ENCODE peak calls at places on chromosomes 4 and X, in four cellular contexts. T is suprapubic skin, J is PC-3, G is foreskin keratinocyte. N is an unnamed sample.

GRCh38 chr4:158302076-158302866 is 92.0 kb downstream of the TMEM144 start:
- DNase-seq in T (no peak), J (peak), G (peak), N (peak)

GRCh38 chrX:103215768-103216085 is 819 bp downstream of the BEX4 start:
- DNase-seq in G (no peak), T (no peak), J (no peak), N (no peak)

GRCh38 chrX:134546187-134546586 is 86.2 kb downstream of the HPRT1 start:
- DNase-seq in G (no peak), T (no peak), J (no peak), N (no peak)

GRCh38 chr4:122832732-122833131 is 6.1 kb downstream of the FGF2 start:
- DNase-seq in G (no peak), T (no peak), J (no peak), N (no peak)

GRCh38 chrX:10033360-10034007 is 66.3 kb downstream of the CLDN34 start:
- DNase-seq in G (no peak), J (peak), T (no peak), N (no peak)

GRCh38 chr4:77473509-77473908 is 132.1 kb upstream of the CXCL13 start:
- DNase-seq in J (peak), T (no peak), G (no peak), N (no peak)

GRCh38 chr4:6991771-6992557 is 51.2 kb upstream of the TADA2B start:
- DNase-seq in G (peak), T (no peak), J (peak), N (peak)

GRCh38 chr4:8538703-8539567 is 41.3 kb upstream of the GPR78 start:
- DNase-seq in G (peak), J (peak), T (no peak), N (peak)

GRCh38 chr4:76420901-76421581 is at the start of gene CCDC158:
- DNase-seq in T (no peak), J (no peak), G (no peak), N (no peak)

GRCh38 chrX:70411475-70411874 is 11.6 kb upstream of the GDPD2 start:
- DNase-seq in T (no peak), J (no peak), G (no peak), N (no peak)

GRCh38 chr4:87375719-87376291 is 15.2 kb downstream of the HSD17B11 start:
- DNase-seq in G (no peak), T (no peak), J (peak), N (no peak)

GRCh38 chr4:151930372-151930771 is 169.6 kb upstream of the GATB start:
- DNase-seq in J (no peak), T (no peak), G (no peak), N (no peak)

GRCh38 chrX:26649534-26649933 is 433.6 kb downstream of the MAGEB5 start:
- DNase-seq in T (no peak), G (no peak), J (peak), N (no peak)

GRCh38 chrX:18286322-18286831 is 65.7 kb upstream of the BEND2 start:
- DNase-seq in J (no peak), T (no peak), G (no peak), N (no peak)

GRCh38 chr4:5256416-5256815 is 205.1 kb downstream of the STK32B start:
- DNase-seq in T (no peak), G (no peak), J (no peak), N (no peak)

GRCh38 chr4:169940460-169940859 is 85.7 kb downstream of the MFAP3L start:
- DNase-seq in J (no peak), T (no peak), G (no peak), N (no peak)

GRCh38 chrX:39301041-39301440 is 499.8 kb downstream of the MID1IP1 start:
- DNase-seq in T (no peak), G (no peak), J (no peak), N (no peak)

GRCh38 chr4:46389301-46389761 is 597 bp downstream of the GABRA2 start:
- DNase-seq in J (no peak), T (no peak), G (peak), N (no peak)

GRCh38 chrX:13372203-13372980 is 52.5 kb upstream of the ATXN3L start:
- DNase-seq in T (no peak), J (no peak), G (no peak), N (no peak)

GRCh38 chr4:146274774-146275173 is 60.4 kb downstream of the REELD1 start:
- DNase-seq in G (no peak), J (no peak), T (no peak), N (no peak)

GRCh38 chr4:183504930-183505555 is at the start of gene ING2:
- DNase-seq in G (peak), T (peak), J (no peak), N (peak)

GRCh38 chr4:18480342-18480741 is 458.8 kb upstream of the LCORL start:
- DNase-seq in J (no peak), T (no peak), G (no peak), N (no peak)

GRCh38 chr4:42750091-42750490 is 93.2 kb upstream of the ATP8A1 start:
- DNase-seq in G (no peak), J (peak), T (no peak), N (no peak)

GRCh38 chr4:122668241-122668640 is 47.4 kb upstream of the IL21 start:
- DNase-seq in J (peak), T (no peak), G (no peak), N (no peak)

GRCh38 chr4:93788712-93789111 is 39.8 kb upstream of the ATOH1 start:
- DNase-seq in G (no peak), J (peak), T (no peak), N (no peak)

GRCh38 chr4:118325443-118325842 is 27.4 kb downstream of the PRSS12 start:
- DNase-seq in J (no peak), G (no peak), T (no peak), N (no peak)

GRCh38 chr4:8427262-8427661 is 13.3 kb downstream of the ACOX3 start:
- DNase-seq in J (no peak), G (no peak), T (no peak), N (no peak)

GRCh38 chr4:186570193-186570996 is 15.0 kb upstream of the MTNR1A start:
- DNase-seq in J (no peak), G (peak), T (no peak), N (peak)

GRCh38 chr4:59945716-59946115 is 1254.4 kb upstream of the ADGRL3 start:
- DNase-seq in J (no peak), G (peak), T (no peak), N (no peak)

GRCh38 chr4:33369366-33369899 is 2649.3 kb downstream of the PCDH7 start:
- DNase-seq in T (no peak), G (peak), J (peak), N (peak)

GRCh38 chr4:33381806-33382205 is 2661.6 kb downstream of the PCDH7 start:
- DNase-seq in J (peak), G (peak), T (no peak), N (peak)

GRCh38 chrX:108285361-108285760 is 152.9 kb downstream of the COL4A6 start:
- DNase-seq in G (no peak), J (no peak), T (no peak), N (no peak)

DNA sequence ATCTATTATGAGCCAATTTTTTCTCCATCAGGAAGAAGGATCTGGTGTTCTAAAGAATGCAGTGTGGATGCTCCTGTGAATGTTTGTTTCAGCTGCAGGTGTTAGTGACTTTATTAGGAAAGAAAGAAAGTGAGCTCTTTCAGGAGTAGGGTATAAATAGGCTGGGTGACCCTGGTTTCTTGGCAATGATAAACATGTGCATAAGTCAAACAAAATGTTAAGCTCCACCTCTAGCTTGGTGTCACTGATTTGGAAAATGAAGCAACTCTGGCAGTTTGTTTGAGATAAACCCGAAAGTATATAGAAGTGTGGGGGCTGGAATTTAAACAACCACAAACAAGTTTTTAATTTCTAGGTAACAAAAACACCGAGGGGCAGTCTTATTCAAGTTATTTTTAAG is 152.3 kb downstream of the COL4A6 start:
- DNase-seq in T (no peak), J (no peak), G (no peak), N (no peak)
- H3K27ac ChIP-seq in T (no peak), J (no peak), G (no peak), N (no peak)

GRCh38 chr4:41161355-41161754 is 53.0 kb downstream of the APBB2 start:
- DNase-seq in J (no peak), T (no peak), G (no peak), N (no peak)
- H3K27ac ChIP-seq in J (peak), T (no peak), G (peak), N (peak)

DNA sequence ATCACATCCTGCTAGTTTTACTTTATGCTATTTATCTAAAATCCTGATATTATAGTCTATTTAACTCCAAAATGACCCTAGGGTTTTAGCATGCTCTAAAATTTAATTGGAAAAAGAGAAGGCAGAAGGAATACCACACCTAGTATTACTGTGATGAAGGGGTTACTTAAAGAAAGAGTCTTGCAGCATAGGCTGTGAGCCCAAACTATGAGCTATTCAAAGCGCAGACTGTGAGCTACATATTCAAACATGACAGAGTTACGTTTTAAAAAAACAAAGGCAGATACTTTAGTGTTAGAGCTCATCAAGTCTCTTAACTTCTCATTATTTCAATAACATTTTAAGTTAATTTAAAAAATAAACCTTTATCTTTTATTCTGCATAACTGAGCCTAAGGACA is 247.7 kb upstream of the ETNPPL start:
- DNase-seq in T (no peak), J (no peak), G (no peak), N (no peak)
- H3K27ac ChIP-seq in T (no peak), J (no peak), G (peak), N (no peak)

GRCh38 chr4:112145820-112146813 is 863 bp downstream of the FAM241A start:
- DNase-seq in T (peak), G (peak), J (peak), N (no peak)
- H3K27ac ChIP-seq in T (peak), G (peak), J (peak), N (peak)

DNA sequence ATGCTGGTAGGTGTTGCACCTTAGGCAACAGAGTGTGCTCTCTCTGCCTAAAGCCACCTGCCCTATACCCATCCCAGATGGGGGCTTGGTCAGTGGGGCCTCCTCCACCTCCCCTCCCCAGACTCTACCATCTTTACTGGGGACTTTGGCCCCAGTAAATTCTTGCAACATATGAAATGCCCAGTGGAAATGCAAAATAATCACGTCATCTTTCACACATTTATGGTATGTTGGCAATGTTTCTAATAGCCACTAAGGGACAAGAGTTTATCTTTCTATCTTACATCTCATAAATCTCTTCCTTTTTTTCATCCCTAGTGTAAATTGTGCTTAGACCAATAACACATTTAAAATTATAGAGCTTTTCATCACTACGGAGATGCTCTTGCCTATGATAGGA is 103.0 kb upstream of the MAML3 start:
- DNase-seq in T (no peak), J (no peak), G (no peak), N (no peak)
- H3K27ac ChIP-seq in T (no peak), J (peak), G (no peak), N (peak)

DNA sequence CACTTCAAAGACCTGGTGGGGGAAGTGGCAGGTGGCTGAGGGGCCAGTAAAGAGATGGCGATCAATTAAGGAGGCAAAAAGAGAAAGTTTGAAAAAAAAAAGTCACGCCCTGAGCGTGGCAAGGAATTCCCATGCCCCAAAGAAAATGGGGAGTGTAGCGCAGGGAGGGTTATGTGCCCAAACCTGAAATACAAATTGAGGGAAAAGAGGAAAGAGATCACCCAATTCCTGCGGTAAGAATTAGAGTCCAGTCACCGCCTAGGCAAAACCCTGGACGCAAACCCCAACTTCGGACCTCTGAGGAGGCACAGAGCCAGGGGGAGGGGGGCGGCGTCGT is 595 bp downstream of the ENOX2 start:
- DNase-seq in G (no peak), J (no peak), T (no peak), N (no peak)
- H3K27ac ChIP-seq in G (no peak), J (peak), T (no peak), N (no peak)

N was measured in epithelial cell of prostate.